ENCODE peak calls at places on chromosome 18, in ten cellular contexts. One of them, this sample, is unnamed.

GRCh38 chr18:21682276-21683051 is 22.1 kb downstream of the ABHD3 start:
- DNase-seq in fibroblast of villous mesenchyme: peak; percentile 97
- DNase-seq in right atrium auricular region: no peak
- DNase-seq in H7: peak; percentile 24
- DNase-seq in NT2/D1: no peak
- DNase-seq in body of pancreas: no peak
- DNase-seq in CD8-positive, alpha-beta memory T cell: peak; percentile 57
- DNase-seq in K562: no peak
- DNase-seq in hepatocyte: peak; percentile 49
- DNase-seq in HCT116: no peak
- DNase-seq in this sample: no peak

GRCh38 chr18:23918395-23919032 is 96.0 kb upstream of the TTC39C start:
- DNase-seq in fibroblast of villous mesenchyme: peak; percentile 57
- DNase-seq in right atrium auricular region: peak; percentile 84
- DNase-seq in H7: peak; percentile 54
- DNase-seq in NT2/D1: peak; percentile 49
- DNase-seq in body of pancreas: peak; percentile 74
- DNase-seq in CD8-positive, alpha-beta memory T cell: peak; percentile 64
- DNase-seq in K562: peak; percentile 53
- DNase-seq in hepatocyte: peak; percentile 86
- DNase-seq in HCT116: peak; percentile 42
- DNase-seq in this sample: peak; percentile 65

GRCh38 chr18:27887287-27887686 is 289.6 kb downstream of the CDH2 start:
- DNase-seq in fibroblast of villous mesenchyme: peak; percentile 10
- DNase-seq in right atrium auricular region: no peak
- DNase-seq in H7: no peak
- DNase-seq in NT2/D1: no peak
- DNase-seq in body of pancreas: no peak
- DNase-seq in CD8-positive, alpha-beta memory T cell: no peak
- DNase-seq in K562: no peak
- DNase-seq in hepatocyte: no peak
- DNase-seq in HCT116: no peak
- DNase-seq in this sample: no peak

GRCh38 chr18:26656401-26656943 is 108.1 kb upstream of the KCTD1 start:
- DNase-seq in fibroblast of villous mesenchyme: no peak
- DNase-seq in right atrium auricular region: no peak
- DNase-seq in H7: no peak
- DNase-seq in NT2/D1: no peak
- DNase-seq in body of pancreas: no peak
- DNase-seq in CD8-positive, alpha-beta memory T cell: no peak
- DNase-seq in K562: no peak
- DNase-seq in hepatocyte: no peak
- DNase-seq in HCT116: no peak
- DNase-seq in this sample: no peak

GRCh38 chr18:11074879-11075278 is 74.5 kb downstream of the PIEZO2 start:
- DNase-seq in fibroblast of villous mesenchyme: peak; percentile 37
- DNase-seq in right atrium auricular region: no peak
- DNase-seq in H7: no peak
- DNase-seq in NT2/D1: no peak
- DNase-seq in body of pancreas: no peak
- DNase-seq in CD8-positive, alpha-beta memory T cell: no peak
- DNase-seq in K562: no peak
- DNase-seq in hepatocyte: no peak
- DNase-seq in HCT116: no peak
- DNase-seq in this sample: no peak

GRCh38 chr18:13982136-13982535 is 66.8 kb upstream of the MC2R start:
- DNase-seq in fibroblast of villous mesenchyme: no peak
- DNase-seq in right atrium auricular region: no peak
- DNase-seq in H7: peak; percentile 63
- DNase-seq in NT2/D1: peak; percentile 40
- DNase-seq in body of pancreas: no peak
- DNase-seq in CD8-positive, alpha-beta memory T cell: no peak
- DNase-seq in K562: no peak
- DNase-seq in hepatocyte: no peak
- DNase-seq in HCT116: no peak
- DNase-seq in this sample: peak; percentile 4

GRCh38 chr18:51039138-51040112 is 9.4 kb downstream of the SMAD4 start:
- DNase-seq in fibroblast of villous mesenchyme: no peak
- DNase-seq in right atrium auricular region: no peak
- DNase-seq in H7: peak; percentile 49
- DNase-seq in NT2/D1: no peak
- DNase-seq in body of pancreas: peak; percentile 49
- DNase-seq in CD8-positive, alpha-beta memory T cell: peak; percentile 13
- DNase-seq in K562: peak; percentile 9
- DNase-seq in hepatocyte: no peak
- DNase-seq in HCT116: no peak
- DNase-seq in this sample: no peak

GRCh38 chr18:45284174-45284573 is 331.1 kb upstream of the SLC14A2 start:
- DNase-seq in fibroblast of villous mesenchyme: no peak
- DNase-seq in right atrium auricular region: no peak
- DNase-seq in H7: peak; percentile 17
- DNase-seq in NT2/D1: no peak
- DNase-seq in body of pancreas: no peak
- DNase-seq in CD8-positive, alpha-beta memory T cell: no peak
- DNase-seq in K562: no peak
- DNase-seq in hepatocyte: no peak
- DNase-seq in HCT116: no peak
- DNase-seq in this sample: no peak

GRCh38 chr18:67199993-67200617 is 316.4 kb downstream of the DSEL start:
- DNase-seq in fibroblast of villous mesenchyme: peak; percentile 65
- DNase-seq in right atrium auricular region: no peak
- DNase-seq in H7: no peak
- DNase-seq in NT2/D1: peak; percentile 18
- DNase-seq in body of pancreas: no peak
- DNase-seq in CD8-positive, alpha-beta memory T cell: peak; percentile 24
- DNase-seq in K562: no peak
- DNase-seq in hepatocyte: peak; percentile 57
- DNase-seq in HCT116: peak; percentile 8
- DNase-seq in this sample: peak; percentile 52

GRCh38 chr18:43869451-43870008 is 592.2 kb upstream of the SYT4 start:
- DNase-seq in fibroblast of villous mesenchyme: peak; percentile 18
- DNase-seq in right atrium auricular region: no peak
- DNase-seq in H7: no peak
- DNase-seq in NT2/D1: no peak
- DNase-seq in body of pancreas: no peak
- DNase-seq in CD8-positive, alpha-beta memory T cell: no peak
- DNase-seq in K562: no peak
- DNase-seq in hepatocyte: no peak
- DNase-seq in HCT116: no peak
- DNase-seq in this sample: no peak

GRCh38 chr18:68763082-68763481 is 34.8 kb upstream of the CCDC102B start:
- DNase-seq in fibroblast of villous mesenchyme: no peak
- DNase-seq in right atrium auricular region: no peak
- DNase-seq in H7: no peak
- DNase-seq in NT2/D1: no peak
- DNase-seq in body of pancreas: no peak
- DNase-seq in CD8-positive, alpha-beta memory T cell: no peak
- DNase-seq in K562: no peak
- DNase-seq in hepatocyte: no peak
- DNase-seq in HCT116: no peak
- DNase-seq in this sample: no peak

GRCh38 chr18:80241919-80242777 is 5.2 kb downstream of the PARD6G start:
- DNase-seq in fibroblast of villous mesenchyme: no peak
- DNase-seq in right atrium auricular region: peak; percentile 32
- DNase-seq in H7: peak; percentile 18
- DNase-seq in NT2/D1: no peak
- DNase-seq in body of pancreas: no peak
- DNase-seq in CD8-positive, alpha-beta memory T cell: no peak
- DNase-seq in K562: no peak
- DNase-seq in hepatocyte: peak; percentile 2
- DNase-seq in HCT116: no peak
- DNase-seq in this sample: no peak

GRCh38 chr18:48100712-48101165 is 170.3 kb upstream of the SMAD2 start:
- DNase-seq in fibroblast of villous mesenchyme: no peak
- DNase-seq in right atrium auricular region: no peak
- DNase-seq in H7: peak; percentile 90
- DNase-seq in NT2/D1: peak; percentile 65
- DNase-seq in body of pancreas: no peak
- DNase-seq in CD8-positive, alpha-beta memory T cell: no peak
- DNase-seq in K562: no peak
- DNase-seq in hepatocyte: no peak
- DNase-seq in HCT116: no peak
- DNase-seq in this sample: no peak

GRCh38 chr18:58125183-58125582 is 81.2 kb downstream of the NEDD4L start:
- DNase-seq in fibroblast of villous mesenchyme: no peak
- DNase-seq in right atrium auricular region: no peak
- DNase-seq in H7: peak; percentile 47
- DNase-seq in NT2/D1: no peak
- DNase-seq in body of pancreas: no peak
- DNase-seq in CD8-positive, alpha-beta memory T cell: no peak
- DNase-seq in K562: peak; percentile 16
- DNase-seq in hepatocyte: no peak
- DNase-seq in HCT116: no peak
- DNase-seq in this sample: no peak

GRCh38 chr18:76426738-76427305 is 68.2 kb downstream of the ZNF516 start:
- DNase-seq in fibroblast of villous mesenchyme: peak; percentile 53
- DNase-seq in right atrium auricular region: peak; percentile 60
- DNase-seq in H7: peak; percentile 91
- DNase-seq in NT2/D1: no peak
- DNase-seq in body of pancreas: no peak
- DNase-seq in CD8-positive, alpha-beta memory T cell: no peak
- DNase-seq in K562: peak; percentile 70
- DNase-seq in hepatocyte: peak; percentile 57
- DNase-seq in HCT116: peak; percentile 13
- DNase-seq in this sample: no peak

GRCh38 chr18:61551586-61551985 is 218.4 kb downstream of the CDH20 start:
- DNase-seq in fibroblast of villous mesenchyme: peak; percentile 89
- DNase-seq in right atrium auricular region: no peak
- DNase-seq in H7: peak; percentile 78
- DNase-seq in NT2/D1: peak; percentile 64
- DNase-seq in body of pancreas: peak; percentile 54
- DNase-seq in CD8-positive, alpha-beta memory T cell: peak; percentile 11
- DNase-seq in K562: peak; percentile 18
- DNase-seq in hepatocyte: peak; percentile 88
- DNase-seq in HCT116: peak; percentile 79
- DNase-seq in this sample: peak; percentile 54

GRCh38 chr18:9140984-9141383 is 4.4 kb downstream of the ANKRD12 start:
- DNase-seq in fibroblast of villous mesenchyme: no peak
- DNase-seq in right atrium auricular region: no peak
- DNase-seq in H7: no peak
- DNase-seq in NT2/D1: no peak
- DNase-seq in body of pancreas: no peak
- DNase-seq in CD8-positive, alpha-beta memory T cell: no peak
- DNase-seq in K562: no peak
- DNase-seq in hepatocyte: no peak
- DNase-seq in HCT116: no peak
- DNase-seq in this sample: no peak
- H3K4me3 ChIP-seq in fibroblast of villous mesenchyme: no peak overlapping the region
- H3K4me3 ChIP-seq in right atrium auricular region: no peak overlapping the region
- H3K4me3 ChIP-seq in H7: no peak overlapping the region
- H3K4me3 ChIP-seq in NT2/D1: no peak overlapping the region
- H3K4me3 ChIP-seq in body of pancreas: no peak overlapping the region
- H3K4me3 ChIP-seq in CD8-positive, alpha-beta memory T cell: peak overlapping the region; percentile 7
- H3K4me3 ChIP-seq in K562: no peak overlapping the region
- H3K4me3 ChIP-seq in hepatocyte: no peak overlapping the region
- H3K4me3 ChIP-seq in HCT116: no peak overlapping the region
- H3K4me3 ChIP-seq in this sample: no peak overlapping the region

DNA sequence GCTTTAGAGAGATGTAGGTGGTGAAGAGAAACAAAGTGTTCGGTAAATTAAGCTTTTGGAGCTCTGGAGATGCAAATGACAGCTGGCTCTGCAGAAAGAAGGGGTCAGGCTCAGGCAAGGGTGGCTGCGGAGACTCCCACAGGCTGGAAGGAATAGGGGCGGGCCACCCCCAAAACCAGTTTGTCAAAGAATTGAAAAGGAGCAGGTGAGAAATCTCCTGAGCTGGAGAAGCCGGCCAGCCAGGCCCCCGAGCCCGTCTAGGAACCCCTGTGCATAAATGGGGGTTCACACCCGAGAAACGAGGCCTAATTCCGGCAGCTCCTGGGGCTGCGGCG is 528 bp downstream of the TXNL1 start:
- DNase-seq in fibroblast of villous mesenchyme: no peak
- DNase-seq in right atrium auricular region: no peak
- DNase-seq in H7: no peak
- DNase-seq in NT2/D1: no peak
- DNase-seq in body of pancreas: peak; percentile 21
- DNase-seq in CD8-positive, alpha-beta memory T cell: no peak
- DNase-seq in K562: peak; percentile 12
- DNase-seq in hepatocyte: peak; percentile 34
- DNase-seq in HCT116: no peak
- DNase-seq in this sample: no peak
- H3K4me3 ChIP-seq in fibroblast of villous mesenchyme: peak overlapping the region; percentile 78
- H3K4me3 ChIP-seq in right atrium auricular region: peak overlapping the region; percentile 95
- H3K4me3 ChIP-seq in H7: peak overlapping the region; percentile 95
- H3K4me3 ChIP-seq in NT2/D1: peak overlapping the region; percentile 81
- H3K4me3 ChIP-seq in body of pancreas: peak overlapping the region; percentile 93
- H3K4me3 ChIP-seq in CD8-positive, alpha-beta memory T cell: peak overlapping the region; percentile 88
- H3K4me3 ChIP-seq in K562: peak overlapping the region; percentile 76
- H3K4me3 ChIP-seq in hepatocyte: peak overlapping the region; percentile 69
- H3K4me3 ChIP-seq in HCT116: peak overlapping the region; percentile 96
- H3K4me3 ChIP-seq in this sample: peak overlapping the region; percentile 72

DNA sequence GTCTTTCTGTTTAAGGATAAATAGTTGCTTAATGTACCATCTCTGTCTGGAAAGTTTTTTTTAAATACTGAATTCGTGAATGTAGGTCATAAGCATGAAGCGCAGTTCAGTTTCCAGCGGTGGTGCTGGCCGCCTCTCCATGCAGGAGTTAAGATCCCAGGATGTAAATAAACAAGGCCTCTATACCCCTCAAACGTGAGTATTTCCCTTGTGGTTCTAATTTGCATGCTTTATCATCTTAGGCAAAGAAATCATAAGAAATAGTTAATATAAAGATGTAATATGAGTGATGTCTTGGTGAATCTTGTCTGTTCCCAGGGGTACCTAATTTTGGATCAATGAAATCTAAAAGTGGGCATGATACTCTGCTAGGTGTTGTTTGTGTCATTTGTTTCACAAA is 1.5 kb downstream of the NDC80 start:
- DNase-seq in fibroblast of villous mesenchyme: peak; percentile 36
- DNase-seq in right atrium auricular region: no peak
- DNase-seq in H7: no peak
- DNase-seq in NT2/D1: no peak
- DNase-seq in body of pancreas: no peak
- DNase-seq in CD8-positive, alpha-beta memory T cell: no peak
- DNase-seq in K562: no peak
- DNase-seq in hepatocyte: no peak
- DNase-seq in HCT116: no peak
- DNase-seq in this sample: no peak
- H3K4me3 ChIP-seq in fibroblast of villous mesenchyme: peak overlapping the region; percentile 94
- H3K4me3 ChIP-seq in right atrium auricular region: peak overlapping the region; percentile 71
- H3K4me3 ChIP-seq in H7: peak overlapping the region; percentile 59
- H3K4me3 ChIP-seq in NT2/D1: peak overlapping the region; percentile 82
- H3K4me3 ChIP-seq in body of pancreas: no peak overlapping the region
- H3K4me3 ChIP-seq in CD8-positive, alpha-beta memory T cell: no peak overlapping the region
- H3K4me3 ChIP-seq in K562: peak overlapping the region; percentile 61
- H3K4me3 ChIP-seq in hepatocyte: no peak overlapping the region
- H3K4me3 ChIP-seq in HCT116: peak overlapping the region; percentile 80
- H3K4me3 ChIP-seq in this sample: peak overlapping the region; percentile 99

GRCh38 chr18:73528066-73528465 is 619.6 kb downstream of the FBXO15 start:
- DNase-seq in fibroblast of villous mesenchyme: no peak
- DNase-seq in right atrium auricular region: no peak
- DNase-seq in H7: no peak
- DNase-seq in NT2/D1: no peak
- DNase-seq in body of pancreas: no peak
- DNase-seq in CD8-positive, alpha-beta memory T cell: no peak
- DNase-seq in K562: no peak
- DNase-seq in hepatocyte: no peak
- DNase-seq in HCT116: no peak
- DNase-seq in this sample: no peak

GRCh38 chr18:73535189-73535588 is 612.4 kb downstream of the FBXO15 start:
- DNase-seq in fibroblast of villous mesenchyme: no peak
- DNase-seq in right atrium auricular region: no peak
- DNase-seq in H7: no peak
- DNase-seq in NT2/D1: no peak
- DNase-seq in body of pancreas: no peak
- DNase-seq in CD8-positive, alpha-beta memory T cell: no peak
- DNase-seq in K562: no peak
- DNase-seq in hepatocyte: no peak
- DNase-seq in HCT116: no peak
- DNase-seq in this sample: no peak

GRCh38 chr18:73531601-73532000 is 616.0 kb downstream of the FBXO15 start:
- DNase-seq in fibroblast of villous mesenchyme: no peak
- DNase-seq in right atrium auricular region: no peak
- DNase-seq in H7: no peak
- DNase-seq in NT2/D1: no peak
- DNase-seq in body of pancreas: no peak
- DNase-seq in CD8-positive, alpha-beta memory T cell: no peak
- DNase-seq in K562: no peak
- DNase-seq in hepatocyte: no peak
- DNase-seq in HCT116: no peak
- DNase-seq in this sample: no peak
- H3K4me3 ChIP-seq in fibroblast of villous mesenchyme: no peak overlapping the region
- H3K4me3 ChIP-seq in right atrium auricular region: no peak overlapping the region
- H3K4me3 ChIP-seq in H7: no peak overlapping the region
- H3K4me3 ChIP-seq in NT2/D1: no peak overlapping the region
- H3K4me3 ChIP-seq in body of pancreas: no peak overlapping the region
- H3K4me3 ChIP-seq in CD8-positive, alpha-beta memory T cell: no peak overlapping the region
- H3K4me3 ChIP-seq in K562: no peak overlapping the region
- H3K4me3 ChIP-seq in hepatocyte: no peak overlapping the region
- H3K4me3 ChIP-seq in HCT116: no peak overlapping the region
- H3K4me3 ChIP-seq in this sample: no peak overlapping the region